ENCODE peak calls at places on chromosomes 5 and 9, in seven cellular contexts. N, B, G, Z, J, K and M are unnamed samples.

GRCh38 chr5:139389701-139390638 is at the start of gene MZB1:
- DNase-seq in Z (no peak), K (no peak), G (no peak), N (no peak), B (no peak), J (peak), M (no peak)

GRCh38 chr5:127060470-127060985 is 12.8 kb downstream of the C5orf63 start:
- DNase-seq in N (no peak), B (no peak), J (no peak), Z (no peak), G (no peak), K (no peak), M (no peak)

GRCh38 chr5:145925353-145925752 is 11.0 kb upstream of the SH3RF2 start:
- DNase-seq in Z (no peak), J (no peak), K (no peak), B (no peak), N (no peak), G (no peak), M (no peak)

GRCh38 chr9:96391021-96391765 is 7.7 kb upstream of the SLC35D2 start:
- DNase-seq in J (no peak), N (no peak), B (no peak), Z (peak), K (no peak), G (no peak), M (no peak)

GRCh38 chr5:77973253-77973609 is 197.1 kb upstream of the TBCA start:
- DNase-seq in K (no peak), N (no peak), Z (no peak), B (no peak), J (no peak), G (no peak), M (no peak)

GRCh38 chr9:21524099-21524830 is 42.2 kb upstream of the IFNE start:
- DNase-seq in B (no peak), N (no peak), J (no peak), Z (no peak), K (no peak), G (no peak), M (no peak)

GRCh38 chr9:94692601-94693000 is 33.9 kb upstream of the AOPEP start:
- DNase-seq in K (no peak), J (no peak), Z (peak), G (no peak), N (no peak), B (no peak), M (peak)

GRCh38 chr9:32581512-32582143 is 8.7 kb upstream of the NDUFB6 start:
- DNase-seq in G (peak), Z (peak), B (peak), J (no peak), N (peak), K (peak), M (no peak)

GRCh38 chr5:133878236-133878555 is 90.2 kb downstream of the C5orf15 start:
- DNase-seq in Z (no peak), N (no peak), B (no peak), G (no peak), J (no peak), K (no peak), M (no peak)

GRCh38 chr5:98231089-98231488 is 542.4 kb upstream of the RGMB start:
- DNase-seq in B (no peak), J (no peak), N (no peak), G (no peak), Z (no peak), K (no peak), M (no peak)

GRCh38 chr9:79559501-79560181 is 12.1 kb upstream of the TLE4 start:
- DNase-seq in G (no peak), K (peak), J (no peak), Z (no peak), B (no peak), N (no peak), M (no peak)

GRCh38 chr5:125595095-125595494 is 828.1 kb upstream of the GRAMD2B start:
- DNase-seq in J (no peak), G (no peak), Z (no peak), K (no peak), B (no peak), N (no peak), M (no peak)

GRCh38 chr9:79403495-79403894 is 168.3 kb upstream of the TLE4 start:
- DNase-seq in Z (no peak), K (no peak), N (no peak), J (no peak), B (no peak), G (no peak), M (no peak)

GRCh38 chr5:132464155-132464939 is 26.2 kb downstream of the IRF1 start:
- DNase-seq in K (peak), J (no peak), B (no peak), G (no peak), Z (no peak), N (no peak), M (peak)

GRCh38 chr5:170483701-170484458 is 19.9 kb upstream of the KCNIP1 start:
- DNase-seq in K (no peak), N (no peak), J (no peak), B (no peak), Z (no peak), G (no peak), M (no peak)

GRCh38 chr5:142356716-142357468 is 32.1 kb upstream of the SPRY4 start:
- DNase-seq in N (peak), Z (peak), B (peak), J (peak), K (peak), G (peak), M (peak)

GRCh38 chr5:26847041-26847736 is 191.2 kb downstream of the CDH9 start:
- DNase-seq in Z (peak), G (no peak), B (no peak), J (no peak), K (no peak), N (no peak), M (no peak)
- TF ChIP-seq JUND in Z (no peak), G (no peak), B (no peak), J (no peak), K (no peak), N (no peak), M (no peak)

DNA sequence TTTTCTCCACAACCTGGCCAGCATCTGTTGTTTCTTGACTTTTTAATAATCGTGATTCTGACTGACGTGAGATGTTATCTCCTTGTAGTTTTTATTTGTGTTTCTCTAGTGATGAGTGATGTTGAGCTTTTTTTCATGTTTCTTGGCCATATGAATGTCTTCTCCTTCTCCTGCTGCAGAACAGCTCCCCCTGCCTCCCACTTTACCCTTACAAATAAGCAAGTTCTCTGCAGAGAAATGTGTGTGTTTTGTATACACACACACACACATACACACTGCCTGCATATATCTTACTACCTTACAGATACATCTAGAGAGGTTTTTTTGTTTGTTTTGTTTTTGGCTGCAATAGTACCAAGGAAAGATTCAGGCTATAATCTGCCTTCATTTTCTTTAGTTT is 88.7 kb upstream of the PHF24 start:
- DNase-seq in N (no peak), J (no peak), G (no peak), Z (peak), B (peak), K (no peak), M (no peak)
- TF ChIP-seq JUND in N (no peak), J (no peak), G (no peak), Z (no peak), B (no peak), K (no peak), M (no peak)

GRCh38 chr9:14769235-14769580 is 46.7 kb upstream of the CER1 start:
- DNase-seq in N (no peak), Z (no peak), B (peak), J (no peak), G (no peak), K (no peak), M (peak)
- TF ChIP-seq JUND in N (no peak), Z (no peak), B (no peak), J (no peak), G (no peak), K (no peak), M (no peak)

DNA sequence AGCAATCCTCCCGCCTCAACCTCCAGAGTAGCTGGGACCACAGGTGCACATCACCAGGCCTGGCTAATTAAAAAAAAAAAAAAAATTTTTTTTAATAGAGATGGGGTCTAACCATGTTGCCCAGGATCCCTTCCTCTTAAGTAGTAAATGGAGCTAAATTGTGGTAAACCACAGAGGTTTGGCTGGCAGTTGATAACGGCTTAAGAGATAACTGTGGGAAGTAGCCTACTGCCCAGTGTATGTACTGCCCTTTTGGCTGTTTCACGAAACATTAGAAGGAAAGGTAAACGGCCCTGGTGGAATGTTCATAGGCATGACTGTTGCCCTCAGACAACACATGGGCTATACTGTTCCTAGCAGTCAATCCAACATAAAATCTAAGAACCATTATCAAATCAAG is 44.4 kb downstream of the HMGCR start:
- DNase-seq in K (no peak), B (no peak), G (no peak), N (peak), J (no peak), Z (no peak), M (no peak)
- TF ChIP-seq JUND in K (no peak), B (no peak), G (no peak), N (no peak), J (no peak), Z (no peak), M (no peak)

DNA sequence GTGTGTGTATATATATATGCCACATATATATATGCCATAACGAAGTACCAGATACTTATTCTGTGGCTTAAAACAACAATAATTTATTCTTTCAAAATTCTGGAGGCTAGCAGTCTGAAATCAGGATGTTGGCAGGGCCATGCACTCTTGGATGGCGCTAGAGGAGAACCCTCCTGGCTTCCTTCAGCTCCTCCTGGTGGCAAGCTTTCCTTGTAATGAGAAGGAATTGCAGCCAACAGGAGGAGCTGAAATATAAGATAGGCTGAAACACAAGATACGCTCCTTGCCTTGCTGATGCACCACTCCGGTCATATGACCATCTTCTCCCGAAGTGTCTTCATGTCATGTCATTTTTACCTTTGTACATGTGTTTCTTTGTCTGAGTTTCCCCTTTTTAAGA is 368.1 kb upstream of the CTNND2 start:
- DNase-seq in G (peak), K (no peak), Z (no peak), N (no peak), B (no peak), J (no peak), M (no peak)
- TF ChIP-seq JUND in G (no peak), K (no peak), Z (no peak), N (no peak), B (no peak), J (no peak), M (no peak)